ENCODE peak calls at places on chromosome 16, in nine cellular contexts. One of them, this sample, is unnamed.

GRCh38 chr16:10979717-10980601 is 35.6 kb downstream of the CLEC16A start:
- DNase-seq in stomach: no peak
- DNase-seq in GM23338: peak; percentile 48
- DNase-seq in HCT116: no peak
- DNase-seq in Panc1: no peak
- DNase-seq in prostate gland: peak; percentile 90
- DNase-seq in suprapubic skin: no peak
- DNase-seq in vagina: no peak
- DNase-seq in K562: no peak
- DNase-seq in this sample: peak; percentile 88

GRCh38 chr16:30659507-30660423 is 1.5 kb downstream of the FBRS start:
- DNase-seq in stomach: no peak
- DNase-seq in GM23338: peak; percentile 43
- DNase-seq in HCT116: no peak
- DNase-seq in Panc1: no peak
- DNase-seq in prostate gland: peak; percentile 49
- DNase-seq in suprapubic skin: no peak
- DNase-seq in vagina: no peak
- DNase-seq in K562: peak; percentile 66
- DNase-seq in this sample: peak; percentile 78

GRCh38 chr16:63652091-63652490 is 1469.8 kb downstream of the CDH11 start:
- DNase-seq in stomach: no peak
- DNase-seq in GM23338: peak; percentile 20
- DNase-seq in HCT116: no peak
- DNase-seq in Panc1: no peak
- DNase-seq in prostate gland: no peak
- DNase-seq in suprapubic skin: no peak
- DNase-seq in vagina: no peak
- DNase-seq in K562: no peak
- DNase-seq in this sample: no peak

GRCh38 chr16:78675312-78675711 is 575.9 kb downstream of the WWOX start:
- DNase-seq in stomach: no peak
- DNase-seq in GM23338: no peak
- DNase-seq in HCT116: no peak
- DNase-seq in Panc1: no peak
- DNase-seq in prostate gland: peak; percentile 48
- DNase-seq in suprapubic skin: no peak
- DNase-seq in vagina: no peak
- DNase-seq in K562: no peak
- DNase-seq in this sample: no peak

GRCh38 chr16:72657791-72658190 is 390.1 kb downstream of the ZFHX3 start:
- DNase-seq in stomach: no peak
- DNase-seq in GM23338: no peak
- DNase-seq in HCT116: no peak
- DNase-seq in Panc1: no peak
- DNase-seq in prostate gland: no peak
- DNase-seq in suprapubic skin: no peak
- DNase-seq in vagina: no peak
- DNase-seq in K562: no peak
- DNase-seq in this sample: no peak

GRCh38 chr16:57748596-57748995 is 13.0 kb downstream of the KATNB1 start:
- DNase-seq in stomach: no peak
- DNase-seq in GM23338: no peak
- DNase-seq in HCT116: no peak
- DNase-seq in Panc1: no peak
- DNase-seq in prostate gland: no peak
- DNase-seq in suprapubic skin: no peak
- DNase-seq in vagina: no peak
- DNase-seq in K562: no peak
- DNase-seq in this sample: no peak

GRCh38 chr16:56192971-56193936 is 2.0 kb downstream of the GNAO1 start:
- DNase-seq in stomach: no peak
- DNase-seq in GM23338: peak; percentile 65
- DNase-seq in HCT116: no peak
- DNase-seq in Panc1: no peak
- DNase-seq in prostate gland: no peak
- DNase-seq in suprapubic skin: no peak
- DNase-seq in vagina: no peak
- DNase-seq in K562: no peak
- DNase-seq in this sample: no peak

GRCh38 chr16:303760-304505 is 21.0 kb downstream of the PDIA2 start:
- DNase-seq in stomach: no peak
- DNase-seq in GM23338: no peak
- DNase-seq in HCT116: no peak
- DNase-seq in Panc1: no peak
- DNase-seq in prostate gland: no peak
- DNase-seq in suprapubic skin: no peak
- DNase-seq in vagina: no peak
- DNase-seq in K562: no peak
- DNase-seq in this sample: no peak

GRCh38 chr16:51637744-51638100 is 486.7 kb upstream of the SALL1 start:
- DNase-seq in stomach: no peak
- DNase-seq in GM23338: no peak
- DNase-seq in HCT116: no peak
- DNase-seq in Panc1: no peak
- DNase-seq in prostate gland: no peak
- DNase-seq in suprapubic skin: no peak
- DNase-seq in vagina: no peak
- DNase-seq in K562: no peak
- DNase-seq in this sample: no peak

GRCh38 chr16:56748191-56748590 is 18.3 kb downstream of the NUP93 start:
- DNase-seq in stomach: no peak
- DNase-seq in GM23338: no peak
- DNase-seq in HCT116: no peak
- DNase-seq in Panc1: no peak
- DNase-seq in prostate gland: no peak
- DNase-seq in suprapubic skin: no peak
- DNase-seq in vagina: no peak
- DNase-seq in K562: no peak
- DNase-seq in this sample: no peak

GRCh38 chr16:22264786-22265185 is 32.4 kb upstream of the POLR3E start:
- DNase-seq in stomach: no peak
- DNase-seq in GM23338: no peak
- DNase-seq in HCT116: no peak
- DNase-seq in Panc1: no peak
- DNase-seq in prostate gland: no peak
- DNase-seq in suprapubic skin: no peak
- DNase-seq in vagina: no peak
- DNase-seq in K562: no peak
- DNase-seq in this sample: no peak

GRCh38 chr16:9027070-9027799 is 63.5 kb upstream of the USP7 start:
- DNase-seq in stomach: no peak
- DNase-seq in GM23338: peak; percentile 6
- DNase-seq in HCT116: no peak
- DNase-seq in Panc1: no peak
- DNase-seq in prostate gland: peak; percentile 9
- DNase-seq in suprapubic skin: no peak
- DNase-seq in vagina: no peak
- DNase-seq in K562: no peak
- DNase-seq in this sample: no peak

GRCh38 chr16:65532846-65533245 is 411.0 kb upstream of the CDH11 start:
- DNase-seq in stomach: no peak
- DNase-seq in GM23338: no peak
- DNase-seq in HCT116: no peak
- DNase-seq in Panc1: no peak
- DNase-seq in prostate gland: no peak
- DNase-seq in suprapubic skin: no peak
- DNase-seq in vagina: no peak
- DNase-seq in K562: no peak
- DNase-seq in this sample: no peak

GRCh38 chr16:69934751-69935150 is 16.4 kb upstream of the CLEC18A start:
- DNase-seq in stomach: no peak
- DNase-seq in GM23338: no peak
- DNase-seq in HCT116: no peak
- DNase-seq in Panc1: no peak
- DNase-seq in prostate gland: no peak
- DNase-seq in suprapubic skin: peak; percentile 71
- DNase-seq in vagina: no peak
- DNase-seq in K562: no peak
- DNase-seq in this sample: no peak
- H3K36me3 ChIP-seq in stomach: peaks cover 100% of the 10 kb centered on the region
- H3K36me3 ChIP-seq in GM23338: peaks cover 6% of the 10 kb centered on the region
- H3K36me3 ChIP-seq in HCT116: peaks cover 4% of the 10 kb centered on the region
- H3K36me3 ChIP-seq in Panc1: no peaks in the 10 kb centered on the region
- H3K36me3 ChIP-seq in prostate gland: peaks cover 14% of the 10 kb centered on the region
- H3K36me3 ChIP-seq in suprapubic skin: peaks cover 93% of the 10 kb centered on the region
- H3K36me3 ChIP-seq in vagina: no peaks in the 10 kb centered on the region
- H3K36me3 ChIP-seq in K562: peaks cover 51% of the 10 kb centered on the region
- H3K36me3 ChIP-seq in this sample: peaks cover 95% of the 10 kb centered on the region

DNA sequence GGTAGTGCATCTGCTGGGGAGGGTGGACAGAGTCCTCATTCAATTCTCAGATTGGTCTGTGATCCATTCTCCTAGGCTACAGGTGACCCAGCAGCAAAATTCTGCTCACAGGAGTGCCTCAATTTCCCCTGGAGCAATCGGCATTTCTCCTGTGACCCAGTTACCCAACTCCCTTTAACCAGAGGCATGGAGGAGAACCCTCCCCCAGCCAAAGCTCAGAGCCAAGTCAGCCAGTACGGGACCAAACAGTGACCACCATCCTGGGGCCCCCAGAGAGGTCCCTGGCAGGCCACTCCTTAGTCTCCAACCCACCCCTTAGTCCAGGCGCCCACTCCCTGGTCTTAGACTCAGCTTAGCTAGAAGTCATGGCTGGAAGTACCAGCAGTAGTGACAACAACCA is 75.6 kb downstream of the DYNLRB2 start:
- DNase-seq in stomach: no peak
- DNase-seq in GM23338: no peak
- DNase-seq in HCT116: no peak
- DNase-seq in Panc1: no peak
- DNase-seq in prostate gland: no peak
- DNase-seq in suprapubic skin: no peak
- DNase-seq in vagina: peak; percentile 92
- DNase-seq in K562: no peak
- DNase-seq in this sample: no peak
- TF ChIP-seq POLR2AphosphoS5 in stomach: no peak
- TF ChIP-seq POLR2AphosphoS5 in GM23338: no peak
- TF ChIP-seq POLR2AphosphoS5 in HCT116: no peak
- TF ChIP-seq POLR2AphosphoS5 in Panc1: no peak
- TF ChIP-seq POLR2AphosphoS5 in prostate gland: no peak
- TF ChIP-seq POLR2AphosphoS5 in suprapubic skin: no peak
- TF ChIP-seq POLR2AphosphoS5 in vagina: no peak
- TF ChIP-seq POLR2AphosphoS5 in K562: no peak
- TF ChIP-seq POLR2AphosphoS5 in this sample: no peak

DNA sequence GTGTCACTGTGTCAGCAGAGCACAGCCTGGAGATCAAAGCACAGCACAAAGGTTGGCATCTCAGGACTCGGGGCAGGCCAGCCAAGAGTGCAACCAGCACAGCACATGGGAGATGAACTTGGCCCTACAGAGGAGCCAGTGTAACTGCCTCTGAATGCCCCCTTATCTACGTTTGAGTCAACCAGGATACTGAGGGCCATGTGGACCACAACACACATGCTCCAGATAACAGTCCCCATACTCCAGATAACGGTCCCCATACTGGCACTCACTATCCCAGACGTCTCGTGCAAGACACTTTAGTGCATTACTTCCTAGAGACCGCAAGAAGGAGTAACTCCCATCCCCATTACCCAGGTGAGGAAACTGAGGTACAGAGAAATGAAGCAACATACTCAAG is 88.2 kb downstream of the XYLT1 start:
- DNase-seq in stomach: no peak
- DNase-seq in GM23338: no peak
- DNase-seq in HCT116: no peak
- DNase-seq in Panc1: no peak
- DNase-seq in prostate gland: no peak
- DNase-seq in suprapubic skin: no peak
- DNase-seq in vagina: no peak
- DNase-seq in K562: no peak
- DNase-seq in this sample: no peak
- H3K27ac ChIP-seq in stomach: peak overlapping the region; percentile 86
- H3K27ac ChIP-seq in GM23338: no peak overlapping the region
- H3K27ac ChIP-seq in HCT116: no peak overlapping the region
- H3K27ac ChIP-seq in Panc1: no peak overlapping the region
- H3K27ac ChIP-seq in prostate gland: no peak overlapping the region
- H3K27ac ChIP-seq in suprapubic skin: no peak overlapping the region
- H3K27ac ChIP-seq in vagina: no peak overlapping the region
- H3K27ac ChIP-seq in K562: no peak overlapping the region
- H3K27ac ChIP-seq in this sample: peak overlapping the region; percentile 97

GRCh38 chr16:84485255-84486010 is 19.0 kb downstream of the MEAK7 start:
- DNase-seq in stomach: peak; percentile 8
- DNase-seq in GM23338: no peak
- DNase-seq in HCT116: no peak
- DNase-seq in Panc1: no peak
- DNase-seq in prostate gland: no peak
- DNase-seq in suprapubic skin: peak; percentile 59
- DNase-seq in vagina: peak; percentile 43
- DNase-seq in K562: no peak
- DNase-seq in this sample: no peak

GRCh38 chr16:84487358-84487757 is 17.1 kb downstream of the MEAK7 start:
- DNase-seq in stomach: peak; percentile 25
- DNase-seq in GM23338: no peak
- DNase-seq in HCT116: no peak
- DNase-seq in Panc1: no peak
- DNase-seq in prostate gland: no peak
- DNase-seq in suprapubic skin: peak; percentile 53
- DNase-seq in vagina: peak; percentile 55
- DNase-seq in K562: no peak
- DNase-seq in this sample: no peak

GRCh38 chr16:84484579-84485254 is 19.7 kb downstream of the MEAK7 start:
- DNase-seq in stomach: peak; percentile 64
- DNase-seq in GM23338: peak; percentile 76
- DNase-seq in HCT116: peak; percentile 41
- DNase-seq in Panc1: no peak
- DNase-seq in prostate gland: peak; percentile 65
- DNase-seq in suprapubic skin: peak; percentile 71
- DNase-seq in vagina: peak; percentile 52
- DNase-seq in K562: peak; percentile 74
- DNase-seq in this sample: no peak

GRCh38 chr16:84486126-84486525 is 18.3 kb downstream of the MEAK7 start:
- DNase-seq in stomach: peak; percentile 13
- DNase-seq in GM23338: no peak
- DNase-seq in HCT116: no peak
- DNase-seq in Panc1: no peak
- DNase-seq in prostate gland: no peak
- DNase-seq in suprapubic skin: no peak
- DNase-seq in vagina: no peak
- DNase-seq in K562: no peak
- DNase-seq in this sample: no peak

DNA sequence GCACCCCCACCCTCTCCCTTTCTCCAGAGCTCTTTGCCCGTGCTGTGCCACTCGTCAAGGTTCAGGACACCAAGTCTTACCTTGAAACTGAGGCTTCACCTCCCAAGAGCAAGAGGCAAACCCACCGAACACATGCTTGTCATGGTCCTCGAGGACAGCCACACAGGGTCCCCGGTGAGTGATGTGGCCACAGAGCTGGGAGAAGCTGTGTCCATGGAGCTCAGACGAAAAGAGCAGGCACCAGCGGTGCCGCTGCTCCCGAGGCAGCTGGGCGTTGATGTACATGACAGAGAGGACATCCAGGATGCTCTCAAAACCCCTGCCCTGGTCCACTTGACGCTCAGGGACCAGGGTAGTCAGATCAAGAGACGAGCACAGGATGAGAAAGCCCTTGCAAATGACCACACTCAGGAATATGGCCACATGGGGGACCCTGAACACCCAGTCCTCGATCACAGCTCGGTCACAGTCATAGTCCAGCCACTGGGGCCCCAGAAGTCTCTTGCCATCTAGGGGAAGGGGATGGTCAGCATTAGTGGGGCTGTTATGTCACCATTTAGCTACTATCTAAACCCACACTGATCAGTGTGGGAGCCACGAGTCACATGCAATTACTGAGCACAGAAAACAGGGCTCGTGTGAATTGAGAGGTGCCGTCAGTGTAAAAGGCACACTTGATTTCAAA is 17.8 kb downstream of the MEAK7 start:
- DNase-seq in stomach: peak; percentile 19
- DNase-seq in GM23338: no peak
- DNase-seq in HCT116: no peak
- DNase-seq in Panc1: no peak
- DNase-seq in prostate gland: no peak
- DNase-seq in suprapubic skin: peak; percentile 64
- DNase-seq in vagina: peak; percentile 67
- DNase-seq in K562: peak; percentile 57
- DNase-seq in this sample: no peak
- H3K36me3 ChIP-seq in stomach: peaks cover 77% of the 10 kb centered on the region
- H3K36me3 ChIP-seq in GM23338: no peaks in the 10 kb centered on the region
- H3K36me3 ChIP-seq in HCT116: peaks cover 41% of the 10 kb centered on the region
- H3K36me3 ChIP-seq in Panc1: no peaks in the 10 kb centered on the region
- H3K36me3 ChIP-seq in prostate gland: no peaks in the 10 kb centered on the region
- H3K36me3 ChIP-seq in suprapubic skin: peaks cover 77% of the 10 kb centered on the region
- H3K36me3 ChIP-seq in vagina: no peaks in the 10 kb centered on the region
- H3K36me3 ChIP-seq in K562: no peaks in the 10 kb centered on the region
- H3K36me3 ChIP-seq in this sample: peaks cover 11% of the 10 kb centered on the region